ENCODE peak calls at places on chromosome 20, in six cellular contexts. A is NCI-H748 treated with DMSO at 0.1 percent for 48 hours; B is stimulated activated CD8-positive, alpha-beta memory T cell treated with anti-CD3 and anti-CD28 coated beads, Interleukin-4, amount 100 ng/mL, for 1 hour; Y is NCI-H1930; H is dermis blood vessel endothelial cell; E is occipital lobe. K is an unnamed sample.

GRCh38 chr20:25147716-25148115 is 47.8 kb upstream of the ENTPD6 start:
- DNase-seq in A (no peak), B (no peak), Y (no peak), H (no peak), E (no peak), K (no peak)

GRCh38 chr20:64102647-64103354 is 4.6 kb downstream of the NPBWR2 start:
- DNase-seq in A (peak), B (no peak), Y (peak), H (no peak), E (peak), K (no peak)

GRCh38 chr20:18058661-18059467 is 1.1 kb upstream of the OVOL2 start:
- DNase-seq in A (peak), B (no peak), Y (peak), H (no peak), E (no peak), K (no peak)

GRCh38 chr20:10342152-10342551 is 91.9 kb downstream of the MKKS start:
- DNase-seq in A (no peak), B (no peak), Y (no peak), H (no peak), E (no peak), K (no peak)

GRCh38 chr20:3723284-3723683 is 9.2 kb upstream of the HSPA12B start:
- DNase-seq in A (no peak), B (no peak), Y (no peak), H (no peak), E (no peak), K (no peak)

GRCh38 chr20:14477125-14477524 is 139.7 kb upstream of the FLRT3 start:
- DNase-seq in A (no peak), B (no peak), Y (no peak), H (no peak), E (no peak), K (peak)

GRCh38 chr20:7346562-7346961 is 579.1 kb downstream of the BMP2 start:
- DNase-seq in A (no peak), B (no peak), Y (no peak), H (no peak), E (no peak), K (no peak)

GRCh38 chr20:52056203-52057062 is 135.1 kb downstream of the ZFP64 start:
- DNase-seq in A (no peak), B (no peak), Y (no peak), H (peak), E (no peak), K (peak)

GRCh38 chr20:36181934-36182603 is 27.5 kb downstream of the EPB41L1 start:
- DNase-seq in A (no peak), B (no peak), Y (no peak), H (peak), E (no peak), K (peak)

GRCh38 chr20:435558-435957 is 26.8 kb downstream of the TBC1D20 start:
- DNase-seq in A (no peak), B (no peak), Y (no peak), H (no peak), E (no peak), K (no peak)